ENCODE peak calls at places on chromosomes 7 and 10, in seven cellular contexts. K is psoas muscle, J is colonic mucosa, X is B cell, P is fibroblast of the aortic adventitia, W is mammary epithelial cell, D is endodermal cell. R is an unnamed sample.

GRCh38 chr7:35831208-35831607 is 30.4 kb downstream of the SEPTIN7 start:
- DNase-seq in K (no peak), J (no peak), X (no peak), P (peak), W (no peak), D (no peak), R (no peak)

GRCh38 chr10:48910557-48910956 is 29.1 kb downstream of the LRRC18 start:
- DNase-seq in K (no peak), J (no peak), X (no peak), P (no peak), W (no peak), D (peak), R (no peak)

GRCh38 chr10:117096559-117097201 is 41.4 kb downstream of the VAX1 start:
- DNase-seq in K (no peak), J (no peak), X (no peak), P (no peak), W (no peak), D (peak), R (no peak)

GRCh38 chr10:131790021-131790420 is 110.8 kb upstream of the PPP2R2D start:
- DNase-seq in K (no peak), J (no peak), X (no peak), P (no peak), W (no peak), D (peak), R (no peak)

GRCh38 chr7:19405546-19405945 is 260.3 kb upstream of the FERD3L start:
- DNase-seq in K (no peak), J (no peak), X (no peak), P (peak), W (peak), D (no peak), R (no peak)

GRCh38 chr7:47945261-47946015 is 2.8 kb downstream of the PKD1L1 start:
- DNase-seq in K (peak), J (peak), X (peak), P (peak), W (peak), D (peak), R (no peak)

GRCh38 chr7:44467217-44467548 is 23.3 kb downstream of the NUDCD3 start:
- DNase-seq in K (no peak), J (no peak), X (no peak), P (no peak), W (no peak), D (no peak), R (no peak)

GRCh38 chr7:106057962-106058901 is 53.9 kb downstream of the SYPL1 start:
- DNase-seq in K (no peak), J (peak), X (peak), P (no peak), W (peak), D (peak), R (no peak)

GRCh38 chr10:132479024-132479602 is 58.5 kb upstream of the INPP5A start:
- DNase-seq in K (no peak), J (no peak), X (no peak), P (no peak), W (no peak), D (no peak), R (no peak)

GRCh38 chr10:112792487-112793196 is 157.4 kb upstream of the TCF7L2 start:
- DNase-seq in K (peak), J (peak), X (no peak), P (peak), W (no peak), D (no peak), R (no peak)

GRCh38 chr10:86684305-86684704 is 16.0 kb downstream of the LDB3 start:
- DNase-seq in K (peak), J (no peak), X (no peak), P (peak), W (no peak), D (peak), R (no peak)

GRCh38 chr10:59960751-59961150 is 54.4 kb upstream of the CCDC6 start:
- DNase-seq in K (no peak), J (no peak), X (no peak), P (peak), W (no peak), D (no peak), R (no peak)

GRCh38 chr7:1758417-1758858 is 88.4 kb downstream of the ELFN1 start:
- DNase-seq in K (peak), J (no peak), X (no peak), P (peak), W (peak), D (peak), R (no peak)

GRCh38 chr10:95558593-95559320 is 2.4 kb downstream of the SORBS1 start:
- DNase-seq in K (no peak), J (no peak), X (no peak), P (no peak), W (no peak), D (no peak), R (no peak)

GRCh38 chr10:73867126-73867807 is 7.1 kb downstream of the CAMK2G start:
- DNase-seq in K (no peak), J (no peak), X (no peak), P (no peak), W (no peak), D (no peak), R (no peak)

GRCh38 chr7:94305836-94306235 is 88.9 kb upstream of the COL1A2 start:
- DNase-seq in K (no peak), J (no peak), X (no peak), P (no peak), W (no peak), D (no peak), R (no peak)

GRCh38 chr10:10786334-10787090 is 231.2 kb upstream of the CELF2 start:
- DNase-seq in K (no peak), J (no peak), X (no peak), P (peak), W (peak), D (no peak), R (no peak)

GRCh38 chr10:104325436-104326430 is 12.5 kb downstream of the ITPRIP start:
- DNase-seq in K (peak), J (no peak), X (no peak), P (no peak), W (no peak), D (no peak), R (no peak)

GRCh38 chr10:132137111-132138072 is 49.4 kb upstream of the DPYSL4 start:
- DNase-seq in K (peak), J (no peak), X (no peak), P (no peak), W (no peak), D (no peak), R (peak)

GRCh38 chr10:71799785-71800453 is 26.6 kb upstream of the VSIR start:
- DNase-seq in K (peak), J (peak), X (no peak), P (no peak), W (no peak), D (no peak), R (no peak)

GRCh38 chr7:117163101-117163500 is 159.8 kb downstream of the WNT2 start:
- DNase-seq in K (no peak), J (no peak), X (no peak), P (no peak), W (no peak), D (no peak), R (no peak)

GRCh38 chr7:89283311-89283710 is 487.8 kb upstream of the TEX47 start:
- DNase-seq in K (no peak), J (no peak), X (no peak), P (no peak), W (no peak), D (no peak), R (no peak)

GRCh38 chr7:70016044-70016770 is 417.9 kb downstream of the AUTS2 start:
- DNase-seq in K (no peak), J (no peak), X (no peak), P (peak), W (no peak), D (no peak), R (no peak)

GRCh38 chr10:114876602-114877300 is 55.2 kb downstream of the FHIP2A start:
- DNase-seq in K (peak), J (peak), X (peak), P (peak), W (peak), D (peak), R (peak)

GRCh38 chr10:14414901-14415300 is 84.2 kb upstream of the FRMD4A start:
- DNase-seq in K (no peak), J (no peak), X (no peak), P (peak), W (peak), D (no peak), R (no peak)

GRCh38 chr7:44977304-44977858 is 1.4 kb downstream of the MYO1G start:
- DNase-seq in K (no peak), J (no peak), X (peak), P (no peak), W (no peak), D (no peak), R (peak)

GRCh38 chr10:75395171-75395954 is 6.2 kb downstream of the ZNF503 start:
- DNase-seq in K (peak), J (peak), X (peak), P (peak), W (peak), D (peak), R (no peak)

GRCh38 chr10:80856186-80856585 is 318.5 kb downstream of the SH2D4B start:
- DNase-seq in K (no peak), J (no peak), X (no peak), P (no peak), W (no peak), D (no peak), R (no peak)

GRCh38 chr10:93495654-93496321 is 624 bp upstream of the CEP55 start:
- DNase-seq in K (peak), J (peak), X (no peak), P (peak), W (peak), D (peak), R (no peak)

GRCh38 chr7:155469311-155470185 is 11.6 kb downstream of the EN2 start:
- DNase-seq in K (no peak), J (no peak), X (no peak), P (no peak), W (no peak), D (no peak), R (no peak)

DNA sequence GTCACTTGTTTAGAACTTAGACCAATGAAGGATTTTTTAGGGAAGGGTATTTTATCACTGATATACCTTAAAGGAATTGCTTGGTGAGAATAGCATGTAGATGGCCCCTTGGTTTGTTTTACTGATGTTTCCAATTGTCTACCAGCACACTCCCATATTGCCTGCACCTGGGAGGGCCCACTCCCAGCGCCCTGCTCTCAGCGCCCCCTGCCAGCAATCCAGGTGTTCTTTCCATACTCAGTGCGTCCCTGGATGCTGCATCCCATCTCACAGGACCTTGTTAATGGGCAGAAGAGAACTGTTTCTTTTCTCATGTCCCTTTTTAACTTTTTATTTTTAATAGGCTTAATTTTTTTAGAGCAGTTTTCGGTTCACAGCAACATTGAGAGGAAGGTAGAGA is 24.1 kb upstream of the SFRP5 start:
- DNase-seq in K (no peak), J (no peak), X (no peak), P (no peak), W (no peak), D (peak), R (no peak)
- TF ChIP-seq CTCF in K (no peak), J (no peak), X (no peak), P (no peak), W (no peak), D (peak), R (no peak)

DNA sequence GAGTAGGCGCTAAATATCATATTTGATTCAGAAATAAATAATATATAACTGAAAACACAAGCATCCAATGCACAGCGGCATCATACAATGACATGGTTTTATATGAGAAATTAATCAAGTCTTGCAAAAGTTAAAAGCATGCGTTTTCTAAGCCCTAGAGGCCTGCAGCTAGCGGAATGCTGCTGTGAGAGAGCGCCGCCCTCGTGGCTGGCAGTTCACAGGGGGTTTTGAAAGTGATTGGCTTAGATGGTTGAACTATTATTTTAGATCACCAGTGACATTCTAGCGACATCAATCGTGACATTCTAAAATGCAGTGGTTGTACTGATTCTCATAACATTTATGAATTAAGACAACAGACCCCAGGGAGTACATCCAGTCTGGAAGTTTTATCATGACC is 235.2 kb upstream of the MGMT start:
- DNase-seq in K (no peak), J (no peak), X (no peak), P (no peak), W (no peak), D (no peak), R (no peak)
- TF ChIP-seq CTCF in K (no peak), J (no peak), X (no peak), P (no peak), W (no peak), D (peak), R (no peak)

GRCh38 chr7:66832531-66833351 is 88.3 kb upstream of the TMEM248 start:
- DNase-seq in K (no peak), J (no peak), X (no peak), P (no peak), W (no peak), D (no peak), R (no peak)

GRCh38 chr7:66839814-66840213 is 81.2 kb upstream of the TMEM248 start:
- DNase-seq in K (no peak), J (no peak), X (no peak), P (no peak), W (no peak), D (no peak), R (no peak)

GRCh38 chr7:66837661-66838060 is 83.4 kb upstream of the TMEM248 start:
- DNase-seq in K (no peak), J (no peak), X (no peak), P (no peak), W (no peak), D (no peak), R (no peak)

GRCh38 chr7:66840316-66840715 is 80.7 kb upstream of the TMEM248 start:
- DNase-seq in K (no peak), J (no peak), X (no peak), P (no peak), W (no peak), D (no peak), R (no peak)

DNA sequence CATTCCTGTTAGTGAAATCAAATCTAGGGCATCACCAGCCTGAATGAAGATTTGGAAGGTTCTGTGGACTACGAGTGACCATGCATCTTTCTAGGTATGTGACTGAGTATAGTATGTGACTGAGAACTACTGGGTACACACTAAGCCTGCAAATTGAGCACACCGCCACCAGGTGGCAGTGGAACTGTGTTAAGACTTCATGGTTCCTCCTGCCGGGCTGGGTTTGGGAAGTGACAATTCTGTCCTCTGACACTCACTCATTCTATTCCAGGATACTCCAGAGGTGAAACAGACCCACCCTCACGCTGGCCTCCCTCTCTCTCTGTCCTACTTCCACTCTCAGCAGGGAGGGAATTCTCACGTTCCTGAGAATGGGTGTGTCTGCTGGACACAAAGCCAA is 84.0 kb upstream of the TMEM248 start:
- DNase-seq in K (no peak), J (peak), X (no peak), P (no peak), W (peak), D (peak), R (peak)
- TF ChIP-seq CTCF in K (no peak), J (no peak), X (no peak), P (peak), W (peak), D (peak), R (peak)

GRCh38 chr7:108452707-108453106 is 3.5 kb downstream of the NRCAM start:
- DNase-seq in K (no peak), J (no peak), X (peak), P (peak), W (peak), D (no peak), R (no peak)
- TF ChIP-seq CTCF in K (peak), J (no peak), X (peak), P (peak), W (peak), D (peak), R (peak)

DNA sequence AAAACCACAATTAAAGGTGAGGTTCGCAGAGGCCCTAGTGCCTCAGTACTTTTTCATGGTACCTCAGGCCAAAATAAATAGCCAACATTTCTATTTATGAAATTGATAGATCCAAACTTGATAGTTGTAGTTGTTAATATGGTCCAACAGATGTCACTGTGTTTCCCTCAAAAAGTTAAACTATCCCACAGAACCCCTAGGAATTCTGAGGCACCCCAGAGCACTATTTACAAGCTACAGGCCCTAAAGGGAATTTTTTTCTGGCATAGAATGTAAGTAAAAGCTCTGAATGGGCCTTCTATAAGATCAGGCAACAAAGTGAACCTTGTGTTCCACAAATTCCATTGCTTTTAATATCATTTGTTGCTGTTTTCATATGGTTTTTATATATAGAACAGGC is 3.8 kb upstream of the ARL4A start:
- DNase-seq in K (no peak), J (no peak), X (no peak), P (peak), W (no peak), D (no peak), R (no peak)
- TF ChIP-seq CTCF in K (no peak), J (peak), X (no peak), P (peak), W (peak), D (peak), R (peak)

R was measured in CD14-positive monocyte.